ENCODE peak calls at places on chromosomes 16 and 17, in nine cellular contexts. One of them, this sample, is unnamed.
A peak's percentile ranks its signal among the peaks of the same experiment; 100 is the strongest.

GRCh38 chr17:77923135-77923534 is 35.4 kb upstream of the TNRC6C start:
- DNase-seq in transverse colon: no peak
- DNase-seq in CD8-positive, alpha-beta T cell: no peak
- DNase-seq in A549: no peak
- DNase-seq in dorsolateral prefrontal cortex: peak; percentile 18
- DNase-seq in Kasumi-1: no peak
- DNase-seq in EH: no peak
- DNase-seq in thoracic aorta: no peak
- DNase-seq in prostate gland: no peak
- DNase-seq in this sample: no peak

GRCh38 chr17:72697602-72698146 is 394.8 kb downstream of the SLC39A11 start:
- DNase-seq in EH: no peak
- DNase-seq in prostate gland: no peak
- DNase-seq in dorsolateral prefrontal cortex: no peak
- DNase-seq in Kasumi-1: no peak
- DNase-seq in thoracic aorta: no peak
- DNase-seq in CD8-positive, alpha-beta T cell: no peak
- DNase-seq in transverse colon: no peak
- DNase-seq in A549: no peak
- DNase-seq in this sample: peak; percentile 18

GRCh38 chr17:31314788-31315105 is 893 bp upstream of the EVI2B start:
- DNase-seq in CD8-positive, alpha-beta T cell: no peak
- DNase-seq in dorsolateral prefrontal cortex: no peak
- DNase-seq in prostate gland: no peak
- DNase-seq in thoracic aorta: no peak
- DNase-seq in Kasumi-1: no peak
- DNase-seq in A549: no peak
- DNase-seq in transverse colon: no peak
- DNase-seq in EH: no peak
- DNase-seq in this sample: no peak

GRCh38 chr17:60163108-60163784 is 13.5 kb downstream of the CA4 start:
- DNase-seq in dorsolateral prefrontal cortex: no peak
- DNase-seq in CD8-positive, alpha-beta T cell: no peak
- DNase-seq in EH: no peak
- DNase-seq in prostate gland: no peak
- DNase-seq in transverse colon: no peak
- DNase-seq in Kasumi-1: peak; percentile 39
- DNase-seq in A549: peak; percentile 0
- DNase-seq in thoracic aorta: no peak
- DNase-seq in this sample: no peak

GRCh38 chr17:28901866-28902818 is 737 bp downstream of the DHRS13 start:
- DNase-seq in A549: peak; percentile 36
- DNase-seq in transverse colon: peak; percentile 65
- DNase-seq in Kasumi-1: peak; percentile 40
- DNase-seq in CD8-positive, alpha-beta T cell: peak; percentile 51
- DNase-seq in prostate gland: peak; percentile 55
- DNase-seq in dorsolateral prefrontal cortex: no peak
- DNase-seq in EH: peak; percentile 37
- DNase-seq in thoracic aorta: no peak
- DNase-seq in this sample: no peak

GRCh38 chr17:73637866-73638265 is 6.4 kb downstream of the SDK2 start:
- DNase-seq in thoracic aorta: no peak
- DNase-seq in transverse colon: no peak
- DNase-seq in dorsolateral prefrontal cortex: no peak
- DNase-seq in CD8-positive, alpha-beta T cell: no peak
- DNase-seq in prostate gland: no peak
- DNase-seq in EH: no peak
- DNase-seq in Kasumi-1: no peak
- DNase-seq in A549: no peak
- DNase-seq in this sample: no peak

GRCh38 chr16:82317411-82318168 is 147.6 kb upstream of the MPHOSPH6 start:
- DNase-seq in CD8-positive, alpha-beta T cell: no peak
- DNase-seq in A549: no peak
- DNase-seq in prostate gland: peak; percentile 19
- DNase-seq in thoracic aorta: no peak
- DNase-seq in transverse colon: no peak
- DNase-seq in Kasumi-1: no peak
- DNase-seq in dorsolateral prefrontal cortex: no peak
- DNase-seq in EH: no peak
- DNase-seq in this sample: no peak

GRCh38 chr17:34771891-34772290 is 189.4 kb downstream of the CCT6B start:
- DNase-seq in EH: no peak
- DNase-seq in thoracic aorta: no peak
- DNase-seq in A549: no peak
- DNase-seq in dorsolateral prefrontal cortex: no peak
- DNase-seq in prostate gland: no peak
- DNase-seq in Kasumi-1: no peak
- DNase-seq in CD8-positive, alpha-beta T cell: no peak
- DNase-seq in transverse colon: no peak
- DNase-seq in this sample: no peak

GRCh38 chr16:11128211-11129123 is 127.5 kb downstream of the SOCS1 start:
- DNase-seq in transverse colon: no peak
- DNase-seq in EH: peak; percentile 81
- DNase-seq in Kasumi-1: no peak
- DNase-seq in prostate gland: no peak
- DNase-seq in A549: no peak
- DNase-seq in thoracic aorta: no peak
- DNase-seq in dorsolateral prefrontal cortex: no peak
- DNase-seq in CD8-positive, alpha-beta T cell: no peak
- DNase-seq in this sample: no peak

GRCh38 chr17:75831032-75831567 is 13.1 kb downstream of the UNC13D start:
- DNase-seq in EH: no peak
- DNase-seq in thoracic aorta: no peak
- DNase-seq in prostate gland: no peak
- DNase-seq in transverse colon: peak; percentile 56
- DNase-seq in Kasumi-1: no peak
- DNase-seq in dorsolateral prefrontal cortex: no peak
- DNase-seq in A549: no peak
- DNase-seq in CD8-positive, alpha-beta T cell: no peak
- DNase-seq in this sample: no peak

GRCh38 chr16:19127674-19128131 is 13.9 kb downstream of the ITPRIPL2 start:
- DNase-seq in CD8-positive, alpha-beta T cell: no peak
- DNase-seq in prostate gland: no peak
- DNase-seq in Kasumi-1: no peak
- DNase-seq in EH: no peak
- DNase-seq in transverse colon: no peak
- DNase-seq in dorsolateral prefrontal cortex: no peak
- DNase-seq in thoracic aorta: no peak
- DNase-seq in A549: no peak
- DNase-seq in this sample: no peak

GRCh38 chr17:14926526-14927122 is 338.5 kb downstream of the PMP22 start:
- DNase-seq in prostate gland: peak; percentile 62
- DNase-seq in A549: peak; percentile 36
- DNase-seq in transverse colon: peak; percentile 26
- DNase-seq in dorsolateral prefrontal cortex: peak; percentile 36
- DNase-seq in thoracic aorta: no peak
- DNase-seq in CD8-positive, alpha-beta T cell: peak; percentile 61
- DNase-seq in Kasumi-1: peak; percentile 55
- DNase-seq in EH: peak; percentile 78
- DNase-seq in this sample: peak; percentile 83

GRCh38 chr17:9473716-9474115 is 101.9 kb downstream of the STX8 start:
- DNase-seq in transverse colon: no peak
- DNase-seq in A549: no peak
- DNase-seq in CD8-positive, alpha-beta T cell: no peak
- DNase-seq in thoracic aorta: no peak
- DNase-seq in EH: peak; percentile 47
- DNase-seq in Kasumi-1: no peak
- DNase-seq in dorsolateral prefrontal cortex: no peak
- DNase-seq in prostate gland: no peak
- DNase-seq in this sample: no peak

GRCh38 chr17:32877164-32877764 is 340 bp upstream of the MYO1D start:
- DNase-seq in thoracic aorta: peak; percentile 37
- DNase-seq in Kasumi-1: peak; percentile 60
- DNase-seq in CD8-positive, alpha-beta T cell: peak; percentile 88
- DNase-seq in prostate gland: peak; percentile 90
- DNase-seq in A549: peak; percentile 75
- DNase-seq in EH: peak; percentile 90
- DNase-seq in dorsolateral prefrontal cortex: peak; percentile 85
- DNase-seq in transverse colon: peak; percentile 96
- DNase-seq in this sample: peak; percentile 86

GRCh38 chr16:67526149-67526732 is 2.4 kb upstream of the RIPOR1 start:
- DNase-seq in transverse colon: no peak
- DNase-seq in A549: no peak
- DNase-seq in EH: no peak
- DNase-seq in thoracic aorta: no peak
- DNase-seq in Kasumi-1: no peak
- DNase-seq in dorsolateral prefrontal cortex: no peak
- DNase-seq in prostate gland: no peak
- DNase-seq in CD8-positive, alpha-beta T cell: no peak
- DNase-seq in this sample: no peak

GRCh38 chr16:89737341-89738071 is 16.2 kb downstream of the ZNF276 start:
- DNase-seq in prostate gland: no peak
- DNase-seq in EH: no peak
- DNase-seq in CD8-positive, alpha-beta T cell: peak; percentile 41
- DNase-seq in A549: no peak
- DNase-seq in dorsolateral prefrontal cortex: no peak
- DNase-seq in thoracic aorta: no peak
- DNase-seq in transverse colon: no peak
- DNase-seq in Kasumi-1: no peak
- DNase-seq in this sample: no peak

GRCh38 chr17:67671492-67671891 is 46.2 kb upstream of the NOL11 start:
- DNase-seq in transverse colon: no peak
- DNase-seq in EH: no peak
- DNase-seq in prostate gland: peak; percentile 62
- DNase-seq in CD8-positive, alpha-beta T cell: no peak
- DNase-seq in thoracic aorta: no peak
- DNase-seq in dorsolateral prefrontal cortex: no peak
- DNase-seq in A549: no peak
- DNase-seq in Kasumi-1: no peak
- DNase-seq in this sample: no peak